ENCODE peak calls at places on chromosomes 7 and 10, in ten cellular contexts. I is colonic mucosa; E is MM.1S; U is hepatocyte; W is fibroblast of lung; Y is OCI-LY7; Q is lung; K is CD4-positive, CD25-positive, alpha-beta regulatory T cell; R is A549; S is CD4-positive, alpha-beta memory T cell. V is an unnamed sample. For H3K4me1, the result is how much of the 10 kb centered on the place peaks cover.

GRCh38 chr7:106757846-106758245 is 96.9 kb upstream of the CCDC71L start:
- DNase-seq in S (no peak), E (peak), R (no peak), Y (no peak), I (peak), Q (no peak), U (no peak), W (peak), K (no peak), V (no peak)

GRCh38 chr7:146655928-146656797 is 539.6 kb downstream of the CNTNAP2 start:
- DNase-seq in Q (no peak), R (no peak), K (no peak), Y (no peak), S (no peak), E (peak), I (no peak), U (peak), W (peak), V (no peak)

GRCh38 chr7:124597509-124597908 is 168.1 kb downstream of the GPR37 start:
- DNase-seq in K (no peak), R (no peak), U (no peak), S (no peak), E (no peak), Q (no peak), W (no peak), Y (no peak), I (no peak), V (no peak)

GRCh38 chr7:130219871-130220270 is 12.2 kb downstream of the SSMEM1 start:
- DNase-seq in Y (no peak), W (no peak), U (no peak), S (no peak), R (no peak), I (no peak), K (no peak), Q (no peak), E (no peak), V (no peak)

GRCh38 chr7:155865830-155866545 is 53.7 kb upstream of the SHH start:
- DNase-seq in R (no peak), Y (no peak), U (no peak), I (peak), W (no peak), Q (no peak), S (no peak), K (no peak), E (no peak), V (no peak)

GRCh38 chr7:13336227-13336626 is 648.8 kb downstream of the ARL4A start:
- DNase-seq in R (no peak), K (no peak), Q (no peak), U (no peak), I (no peak), Y (no peak), W (peak), E (no peak), S (no peak), V (no peak)

GRCh38 chr10:115171392-115171960 is 78.3 kb downstream of the ATRNL1 start:
- DNase-seq in I (no peak), Q (no peak), K (no peak), Y (peak), U (peak), R (peak), E (peak), W (peak), S (no peak), V (no peak)

GRCh38 chr7:87312215-87312865 is 33.1 kb upstream of the CROT start:
- DNase-seq in K (peak), I (peak), Q (peak), W (peak), S (peak), E (peak), Y (peak), U (peak), R (peak), V (peak)

GRCh38 chr7:29564455-29565185 is 985 bp downstream of the PRR15 start:
- DNase-seq in E (peak), K (no peak), Y (no peak), W (peak), U (peak), S (no peak), R (peak), Q (peak), I (peak), V (no peak)

GRCh38 chr10:14659626-14660196 is 115.0 kb downstream of the FAM107B start:
- DNase-seq in I (no peak), Y (peak), U (no peak), W (no peak), S (peak), R (no peak), Q (no peak), E (peak), K (peak), V (peak)

GRCh38 chr10:45425628-45426563 is 51.9 kb downstream of the ALOX5 start:
- DNase-seq in R (peak), Y (no peak), W (peak), K (no peak), S (no peak), I (no peak), Q (no peak), E (no peak), U (no peak), V (no peak)

GRCh38 chr10:16440396-16441105 is 3.7 kb downstream of the PTER start:
- DNase-seq in K (no peak), U (peak), S (no peak), I (peak), Y (no peak), E (no peak), R (no peak), W (peak), Q (peak), V (no peak)

GRCh38 chr7:46658281-46658680 is 737.2 kb upstream of the IGFBP3 start:
- DNase-seq in E (no peak), K (no peak), S (no peak), Q (no peak), I (no peak), Y (no peak), R (no peak), U (no peak), W (peak), V (no peak)

GRCh38 chr10:128268015-128268722 is 141.9 kb upstream of the MKI67 start:
- DNase-seq in Q (no peak), U (peak), S (no peak), R (peak), W (peak), Y (peak), E (peak), I (no peak), K (no peak), V (no peak)

GRCh38 chr10:123356101-123356500 is 201.9 kb downstream of the BUB3 start:
- DNase-seq in U (no peak), Y (no peak), K (no peak), R (no peak), E (no peak), W (no peak), S (no peak), Q (no peak), I (no peak), V (no peak)

GRCh38 chr10:74763934-74764591 is 62.3 kb upstream of the KAT6B start:
- DNase-seq in E (no peak), W (no peak), S (no peak), R (no peak), U (no peak), Q (no peak), I (no peak), Y (no peak), K (no peak), V (no peak)

GRCh38 chr7:150738092-150739044 is 1.1 kb downstream of the GIMAP5 start:
- DNase-seq in U (no peak), K (no peak), I (no peak), Q (no peak), W (peak), S (no peak), E (no peak), Y (no peak), R (no peak), V (no peak)

GRCh38 chr10:52187521-52188258 is 126.4 kb upstream of the DKK1 start:
- DNase-seq in U (no peak), W (no peak), I (no peak), Y (no peak), E (no peak), K (no peak), S (no peak), Q (no peak), R (no peak), V (no peak)

GRCh38 chr10:97494863-97495506 is 3.2 kb downstream of the MMS19 start:
- DNase-seq in Y (peak), K (peak), W (peak), Q (no peak), U (peak), R (no peak), S (peak), E (no peak), I (no peak), V (peak)

GRCh38 chr10:97490592-97490991 is 7.6 kb downstream of the MMS19 start:
- DNase-seq in Q (peak), W (no peak), R (no peak), S (no peak), Y (no peak), U (no peak), E (no peak), K (no peak), I (no peak), V (no peak)

GRCh38 chr10:97498076-97498840 is at the start of gene MMS19:
- DNase-seq in S (peak), E (peak), U (peak), I (peak), W (peak), Q (peak), Y (peak), R (peak), K (peak), V (peak)

GRCh38 chr10:97497572-97498075 is 598 bp downstream of the MMS19 start:
- DNase-seq in U (peak), Y (peak), E (peak), I (peak), R (peak), W (peak), Q (peak), S (peak), K (peak), V (peak)

GRCh38 chr10:97494151-97494550 is 4.1 kb downstream of the MMS19 start:
- DNase-seq in U (no peak), Q (no peak), R (no peak), E (no peak), W (no peak), I (no peak), Y (no peak), K (no peak), S (no peak), V (no peak)
- H3K27ac ChIP-seq in U (no peak), Q (no peak), R (no peak), E (no peak), W (no peak), I (no peak), Y (no peak), K (no peak), S (peak), V (peak)

GRCh38 chr10:80412521-80412920 is 4.2 kb downstream of the PRXL2A start:
- DNase-seq in W (no peak), I (no peak), U (no peak), Y (no peak), E (no peak), Q (no peak), R (no peak), S (no peak), K (no peak), V (no peak)

GRCh38 chr10:80414126-80414898 is 6.0 kb downstream of the PRXL2A start:
- DNase-seq in W (no peak), U (no peak), R (no peak), E (no peak), I (peak), Y (no peak), Q (no peak), K (no peak), S (no peak), V (no peak)

GRCh38 chr10:80416401-80417098 is 8.2 kb downstream of the PRXL2A start:
- DNase-seq in K (no peak), Y (no peak), S (no peak), R (no peak), I (no peak), U (peak), W (peak), Q (no peak), E (no peak), V (no peak)

GRCh38 chr10:80413152-80413996 is 5.0 kb downstream of the PRXL2A start:
- DNase-seq in W (peak), E (no peak), U (peak), K (no peak), S (no peak), I (no peak), Q (no peak), R (no peak), Y (no peak), V (no peak)

DNA sequence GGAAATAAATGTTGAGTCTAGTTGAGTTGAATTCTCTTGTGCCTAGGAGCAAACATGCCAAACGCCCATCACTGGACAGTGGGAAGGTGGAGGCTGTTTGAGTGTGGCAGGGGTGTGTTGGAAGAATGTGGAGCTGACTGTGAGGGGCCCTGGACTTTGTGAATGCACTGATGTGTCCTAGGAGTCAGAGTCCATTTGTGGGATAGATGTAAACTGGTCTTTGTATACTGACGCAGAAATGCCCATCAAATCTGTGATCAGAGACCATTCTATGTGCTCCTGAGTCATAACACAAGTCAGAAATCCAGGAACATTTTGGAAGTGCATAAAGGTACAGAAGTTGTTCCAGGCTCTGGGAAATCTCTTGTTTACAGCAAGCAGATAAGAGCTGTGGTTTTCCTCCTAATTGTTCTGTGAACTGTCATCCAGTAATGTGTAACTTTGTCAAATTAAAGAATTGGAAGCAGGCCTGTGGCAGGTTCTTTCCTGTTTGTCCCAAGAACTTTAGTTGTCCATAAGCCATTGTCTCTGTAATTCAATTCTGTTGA is 7.5 kb downstream of the PRXL2A start:
- DNase-seq in K (no peak), W (no peak), U (no peak), E (no peak), Y (no peak), R (no peak), S (no peak), I (no peak), Q (no peak), V (no peak)
- H3K4me1 ChIP-seq in K (under half), W (under half), U (half or more), E (under half), Y (under half), R (under half), S (under half), I (under half), Q (under half), V (under half)

GRCh38 chr10:22475857-22476600 is 130.7 kb downstream of the SPAG6 start:
- DNase-seq in R (no peak), Y (no peak), S (peak), I (no peak), W (no peak), E (no peak), U (peak), Q (no peak), K (no peak), V (no peak)
- H3K27ac ChIP-seq in R (no peak), Y (no peak), S (no peak), I (no peak), W (no peak), E (no peak), U (no peak), Q (no peak), K (no peak), V (no peak)

DNA sequence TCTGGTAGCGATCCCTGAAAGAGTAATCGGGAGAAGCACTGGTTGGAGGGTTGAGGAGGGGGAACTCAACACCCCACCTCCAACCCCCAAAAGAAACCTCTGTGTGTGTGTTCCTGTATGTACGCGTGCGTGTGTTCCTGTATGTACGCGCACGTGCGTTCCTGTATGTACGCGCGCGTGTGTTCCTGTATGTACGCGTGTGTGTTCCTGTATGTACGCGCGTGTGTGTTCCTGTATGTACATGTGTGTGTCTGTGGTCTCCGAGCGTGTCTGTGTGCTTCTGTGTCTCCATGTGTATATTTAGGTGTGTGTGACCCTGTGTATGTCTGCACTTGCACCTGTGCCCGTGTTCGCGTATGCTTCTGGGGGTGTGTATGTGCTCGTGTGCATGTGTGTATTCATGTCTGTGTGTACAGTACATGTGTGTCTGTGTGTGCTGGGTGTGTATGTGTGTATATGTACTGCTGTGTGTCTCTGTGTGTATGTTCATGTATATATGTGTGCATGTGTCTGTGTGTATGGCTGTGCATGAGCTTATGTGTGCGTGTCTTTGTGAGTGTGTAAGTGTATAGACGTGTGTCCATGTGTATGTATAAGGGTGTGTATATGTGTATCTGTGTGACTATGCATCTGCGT is 42.9 kb upstream of the KLF6 start:
- DNase-seq in K (no peak), S (no peak), Q (no peak), E (no peak), W (no peak), U (no peak), Y (no peak), R (no peak), I (no peak), V (no peak)
- H3K4me1 ChIP-seq in K (under half), S (under half), Q (under half), E (under half), W (under half), U (under half), Y (under half), R (half or more), I (under half), V (under half)

GRCh38 chr10:78038105-78038504 is 4.4 kb downstream of the RPS24 start:
- DNase-seq in E (no peak), K (no peak), W (peak), Y (no peak), S (no peak), I (no peak), Q (no peak), U (no peak), R (no peak), V (no peak)

GRCh38 chr10:78035933-78036583 is 2.4 kb downstream of the RPS24 start:
- DNase-seq in S (no peak), U (no peak), K (no peak), R (no peak), E (no peak), Y (no peak), W (no peak), Q (no peak), I (no peak), V (no peak)

GRCh38 chr10:78035437-78035836 is 1.8 kb downstream of the RPS24 start:
- DNase-seq in S (no peak), I (no peak), Q (no peak), R (no peak), Y (no peak), K (no peak), U (no peak), W (no peak), E (no peak), V (no peak)

GRCh38 chr10:78033623-78034470 is at the start of gene RPS24:
- DNase-seq in I (peak), U (peak), R (peak), S (peak), Q (peak), Y (peak), W (peak), E (peak), K (peak), V (peak)

DNA sequence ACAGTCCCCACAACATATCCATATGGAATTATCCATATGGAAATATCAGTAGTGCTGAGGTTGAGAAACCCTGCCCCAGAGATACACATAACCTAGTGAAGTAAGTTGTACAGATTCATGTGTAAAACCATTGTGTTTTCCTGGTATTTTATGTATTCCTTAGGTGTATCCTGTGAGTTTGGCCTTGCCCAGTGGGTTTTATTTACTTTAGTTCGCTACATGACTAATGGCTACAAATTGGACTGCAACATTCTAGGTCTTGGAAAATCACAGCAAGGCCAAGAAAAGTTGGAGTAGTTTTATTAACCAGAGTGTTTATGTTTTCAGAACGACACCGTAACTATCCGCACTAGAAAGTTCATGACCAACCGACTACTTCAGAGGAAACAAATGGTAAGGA is 1.4 kb downstream of the RPS24 start:
- DNase-seq in U (no peak), Y (no peak), I (no peak), E (no peak), K (no peak), R (no peak), S (no peak), W (peak), Q (no peak), V (no peak)
- H3K27ac ChIP-seq in U (peak), Y (peak), I (no peak), E (no peak), K (peak), R (peak), S (peak), W (peak), Q (no peak), V (peak)

GRCh38 chr7:101826081-101826835 is 8.8 kb downstream of the CUX1 start:
- DNase-seq in K (no peak), E (no peak), R (no peak), U (no peak), Y (no peak), Q (no peak), S (no peak), I (no peak), W (no peak), V (no peak)

GRCh38 chr7:101824440-101824839 is 7.0 kb downstream of the CUX1 start:
- DNase-seq in K (no peak), S (no peak), Q (no peak), W (no peak), I (no peak), R (no peak), Y (no peak), U (no peak), E (no peak), V (no peak)

GRCh38 chr7:101823086-101823485 is 5.7 kb downstream of the CUX1 start:
- DNase-seq in I (no peak), E (no peak), K (no peak), R (no peak), U (no peak), S (no peak), Y (no peak), W (no peak), Q (no peak), V (no peak)

GRCh38 chr7:101820703-101821102 is 3.3 kb downstream of the CUX1 start:
- DNase-seq in R (no peak), S (no peak), K (no peak), Q (no peak), Y (no peak), U (no peak), I (no peak), E (no peak), W (no peak), V (no peak)

DNA sequence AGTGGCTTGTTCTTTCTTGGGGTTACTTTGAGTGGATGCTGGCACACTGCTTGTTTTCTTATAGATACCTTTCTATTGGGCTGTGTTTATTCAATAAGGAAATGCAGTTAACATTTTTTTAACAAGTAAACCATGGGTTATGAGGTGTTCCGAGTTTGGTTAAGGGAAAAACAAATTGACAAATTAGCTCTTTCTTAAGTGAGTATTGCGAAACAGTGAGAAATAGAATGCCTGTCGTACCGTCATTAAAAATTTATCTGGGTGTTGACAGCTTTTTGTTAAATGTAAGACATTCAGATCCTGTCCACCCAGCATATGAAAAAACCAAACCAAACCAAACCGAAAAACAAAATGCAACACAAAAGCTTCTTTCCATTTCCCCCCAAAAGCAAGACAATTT is 6.2 kb downstream of the CUX1 start:
- DNase-seq in W (no peak), Q (no peak), E (no peak), U (no peak), R (no peak), S (no peak), Y (no peak), K (no peak), I (no peak), V (no peak)
- H3K4me1 ChIP-seq in W (under half), Q (under half), E (under half), U (under half), R (under half), S (under half), Y (half or more), K (under half), I (under half), V (under half)

V was measured in naive thymus-derived CD4-positive, alpha-beta T cell.